ENCODE peak calls at places on chromosome 3, in six cellular contexts. R, Z, E, P, S and W are unnamed samples.

GRCh38 chr3:126683506-126683905 is 20.5 kb upstream of the CHCHD6 start:
- DNase-seq in Z (no peak), S (no peak), P (no peak), E (no peak), R (no peak), W (no peak)

GRCh38 chr3:184952671-184953070 is 140.7 kb downstream of the VPS8 start:
- DNase-seq in R (no peak), P (no peak), E (no peak), S (no peak), Z (no peak), W (no peak)

GRCh38 chr3:127699098-127699945 is 26.6 kb downstream of the ABTB1 start:
- DNase-seq in Z (no peak), R (no peak), E (no peak), S (no peak), P (peak; percentile 28), W (no peak)

GRCh38 chr3:160049570-160049969 is 60.9 kb downstream of the IL12A start:
- DNase-seq in P (no peak), E (no peak), S (no peak), Z (no peak), R (no peak), W (no peak)

GRCh38 chr3:195886181-195887141 is 21.9 kb downstream of the TNK2 start:
- DNase-seq in E (no peak), P (no peak), S (no peak), Z (peak; percentile 49), R (no peak), W (no peak)

GRCh38 chr3:79421273-79421672 is 346.5 kb downstream of the ROBO1 start:
- DNase-seq in Z (no peak), P (no peak), R (no peak), S (no peak), E (no peak), W (no peak)

GRCh38 chr3:11539677-11540076 is 104.0 kb downstream of the VGLL4 start:
- DNase-seq in P (no peak), E (no peak), R (no peak), S (no peak), Z (no peak), W (no peak)

GRCh38 chr3:129942296-129942695 is 32.2 kb upstream of the TRH start:
- DNase-seq in Z (peak; percentile 26), R (peak; percentile 20), P (peak; percentile 12), E (peak; percentile 58), S (no peak), W (peak; percentile 65)

GRCh38 chr3:183213941-183214612 is 39.0 kb upstream of the B3GNT5 start:
- DNase-seq in S (no peak), R (no peak), E (no peak), P (no peak), Z (no peak), W (no peak)

GRCh38 chr3:11568503-11569155 is 75.1 kb downstream of the VGLL4 start:
- DNase-seq in P (peak; percentile 95), S (no peak), R (no peak), Z (peak; percentile 97), E (peak; percentile 63), W (no peak)

GRCh38 chr3:15795563-15796308 is 2.0 kb downstream of the ANKRD28 start:
- DNase-seq in R (no peak), E (no peak), Z (peak; percentile 51), P (peak; percentile 74), S (peak; percentile 71), W (no peak)

GRCh38 chr3:139732729-139733128 is 55.0 kb upstream of the NMNAT3 start:
- DNase-seq in R (no peak), Z (no peak), S (no peak), E (no peak), P (no peak), W (no peak)

GRCh38 chr3:127762077-127762786 is 60.1 kb downstream of the MGLL start:
- DNase-seq in Z (no peak), R (no peak), E (no peak), P (no peak), S (no peak), W (no peak)

GRCh38 chr3:10280177-10280529 is 12.6 kb downstream of the GHRL start:
- DNase-seq in S (no peak), Z (no peak), R (no peak), E (no peak), P (no peak), W (no peak)

GRCh38 chr3:11211531-11212300 is 57.4 kb downstream of the HRH1 start:
- DNase-seq in Z (peak; percentile 35), E (no peak), R (no peak), S (no peak), P (no peak), W (no peak)

GRCh38 chr3:81998139-81998755 is 236.8 kb upstream of the GBE1 start:
- DNase-seq in Z (peak; percentile 17), S (no peak), R (no peak), P (no peak), E (no peak), W (no peak)

GRCh38 chr3:149621218-149622005 is 36.4 kb downstream of the WWTR1 start:
- DNase-seq in R (no peak), E (no peak), Z (peak; percentile 83), P (peak; percentile 76), S (no peak), W (no peak)

GRCh38 chr3:53613111-53613510 is 118.7 kb downstream of the CACNA1D start:
- DNase-seq in E (no peak), Z (no peak), S (no peak), R (no peak), P (no peak), W (no peak)

GRCh38 chr3:7518471-7518870 is 657.6 kb downstream of the GRM7 start:
- DNase-seq in R (no peak), S (no peak), Z (no peak), P (no peak), E (no peak), W (no peak)

GRCh38 chr3:13626396-13626795 is 77.5 kb downstream of the FBLN2 start:
- DNase-seq in S (no peak), P (no peak), Z (no peak), E (no peak), R (no peak), W (no peak)

GRCh38 chr3:33798113-33798417 is 365 bp upstream of the PDCD6IP start:
- DNase-seq in Z (no peak), P (no peak), S (no peak), R (no peak), E (no peak), W (no peak)

GRCh38 chr3:152834354-152835310 is at the start of gene P2RY1:
- DNase-seq in Z (no peak), P (no peak), E (peak; percentile 65), R (peak; percentile 6), S (no peak), W (peak; percentile 67)

GRCh38 chr3:14441920-14442300 is 39.5 kb downstream of the SLC6A6 start:
- DNase-seq in Z (no peak), E (no peak), P (no peak), S (no peak), R (no peak), W (no peak)

GRCh38 chr3:136994772-136995516 is 37.2 kb downstream of the IL20RB start:
- DNase-seq in E (peak; percentile 87), R (no peak), Z (peak; percentile 89), S (no peak), P (peak; percentile 61), W (no peak)

GRCh38 chr3:180828001-180828720 is 84.3 kb upstream of the FXR1 start:
- DNase-seq in S (no peak), P (no peak), R (no peak), E (no peak), Z (no peak), W (no peak)

GRCh38 chr3:168091299-168091852 is 4.3 kb downstream of the GOLIM4 start:
- DNase-seq in P (no peak), S (no peak), E (no peak), R (no peak), Z (no peak), W (no peak)

GRCh38 chr3:9673752-9674151 is 24.4 kb downstream of the MTMR14 start:
- DNase-seq in R (no peak), S (no peak), P (no peak), Z (no peak), E (no peak), W (no peak)

GRCh38 chr3:10205461-10206165 is 40.9 kb downstream of the IRAK2 start:
- DNase-seq in P (peak; percentile 90), R (no peak), Z (peak; percentile 95), E (no peak), S (no peak), W (no peak)

GRCh38 chr3:150757364-150757763 is 5.6 kb downstream of the SIAH2 start:
- DNase-seq in S (no peak), E (no peak), R (no peak), P (no peak), Z (no peak), W (no peak)

GRCh38 chr3:194283218-194284006 is 67.7 kb downstream of the CPN2 start:
- DNase-seq in P (no peak), Z (no peak), E (no peak), S (no peak), R (no peak), W (no peak)

GRCh38 chr3:122576174-122576940 is 1.1 kb upstream of the PARP15 start:
- DNase-seq in P (no peak), E (no peak), R (peak; percentile 22), Z (peak; percentile 63), S (no peak), W (peak; percentile 34)

GRCh38 chr3:129936757-129937156 is 37.8 kb upstream of the TRH start:
- DNase-seq in R (no peak), P (peak; percentile 68), S (peak; percentile 52), Z (peak; percentile 68), E (peak; percentile 41), W (no peak)

GRCh38 chr3:46624976-46625490 is 12.7 kb downstream of the FAM240A start:
- DNase-seq in Z (no peak), R (no peak), S (no peak), P (no peak), E (no peak), W (no peak)

GRCh38 chr3:31077021-31077601 is 182.7 kb upstream of the GADL1 start:
- DNase-seq in R (peak; percentile 28), Z (peak; percentile 70), E (no peak), S (no peak), P (peak; percentile 96), W (peak; percentile 62)

GRCh38 chr3:12948891-12949711 is 107.7 kb upstream of the RPL32 start:
- DNase-seq in S (peak; percentile 9), Z (no peak), P (peak; percentile 71), R (peak; percentile 25), E (no peak), W (peak; percentile 66)

GRCh38 chr3:52831500-52832301 is 1.2 kb upstream of the ITIH4 start:
- DNase-seq in S (no peak), P (peak; percentile 83), E (peak; percentile 54), Z (peak; percentile 50), R (no peak), W (no peak)

GRCh38 chr3:195057716-195058115 is 213.2 kb downstream of the XXYLT1 start:
- DNase-seq in Z (no peak), S (no peak), R (no peak), P (no peak), E (no peak), W (no peak)